ENCODE peak calls at places on chromosomes 5 and 9, in seven cellular contexts. Y is neural progenitor cell; H is left kidney; W is CD8-positive, alpha-beta T cell; Q is kidney; O is A172; B is COR-L47. M is an unnamed sample.

GRCh38 chr5:112228672-112229071 is 190.4 kb downstream of the EPB41L4A start:
- DNase-seq in Q (peak), H (peak), W (no peak), Y (no peak), O (peak), B (no peak), M (no peak)

GRCh38 chr9:131627846-131628820 is 82.8 kb downstream of the PRRT1B start:
- DNase-seq in O (no peak), W (peak), B (no peak), H (peak), Y (no peak), Q (peak), M (peak)

GRCh38 chr5:22708770-22709328 is 144.3 kb downstream of the CDH12 start:
- DNase-seq in Q (no peak), O (no peak), Y (peak), W (no peak), H (no peak), B (no peak), M (no peak)

GRCh38 chr5:156379198-156379597 is 52.2 kb downstream of the SGCD start:
- DNase-seq in Y (no peak), H (no peak), W (no peak), Q (no peak), O (no peak), B (no peak), M (no peak)

GRCh38 chr5:64746446-64746845 is 22.0 kb downstream of the SREK1IP1 start:
- DNase-seq in W (no peak), Y (no peak), Q (no peak), O (no peak), B (no peak), H (no peak), M (no peak)

GRCh38 chr5:94908889-94909480 is 290.5 kb downstream of the SLF1 start:
- DNase-seq in Y (peak), Q (no peak), O (peak), W (no peak), H (peak), B (peak), M (no peak)

GRCh38 chr5:173829826-173830225 is 58.3 kb upstream of the CPEB4 start:
- DNase-seq in W (no peak), H (peak), B (no peak), Q (peak), O (peak), Y (no peak), M (no peak)

GRCh38 chr5:1498623-1499416 is 24.9 kb downstream of the LPCAT1 start:
- DNase-seq in Q (no peak), O (no peak), Y (no peak), H (peak), B (no peak), W (no peak), M (no peak)

GRCh38 chr5:108144332-108144731 is 237.6 kb downstream of the FBXL17 start:
- DNase-seq in H (no peak), Y (no peak), Q (no peak), W (no peak), B (no peak), O (no peak), M (no peak)

GRCh38 chr9:89340332-89340731 is 22.0 kb downstream of the SECISBP2 start:
- DNase-seq in O (no peak), Y (no peak), H (no peak), Q (no peak), B (no peak), W (no peak), M (no peak)

GRCh38 chr5:83844320-83845068 is 123.8 kb upstream of the HAPLN1 start:
- DNase-seq in Y (no peak), W (no peak), B (no peak), O (peak), H (no peak), Q (no peak), M (no peak)

GRCh38 chr5:133398646-133399081 is 213.7 kb downstream of the FSTL4 start:
- DNase-seq in W (no peak), O (no peak), H (no peak), Y (no peak), Q (no peak), B (no peak), M (no peak)

GRCh38 chr5:174424219-174425053 is 299.9 kb upstream of the MSX2 start:
- DNase-seq in O (no peak), B (peak), Y (no peak), W (no peak), Q (no peak), H (no peak), M (no peak)

GRCh38 chr9:129627556-129628492 is 1.9 kb downstream of the NTMT1 start:
- DNase-seq in W (no peak), Q (no peak), B (no peak), O (no peak), Y (no peak), H (no peak), M (no peak)

GRCh38 chr9:89774971-89775370 is 170.2 kb downstream of the GADD45G start:
- DNase-seq in Q (no peak), H (no peak), Y (no peak), O (no peak), B (no peak), W (no peak), M (no peak)

GRCh38 chr5:103706939-103707682 is 144.5 kb upstream of the NUDT12 start:
- DNase-seq in O (no peak), Q (no peak), W (no peak), B (peak), H (no peak), Y (no peak), M (no peak)

GRCh38 chr9:86413966-86414880 is 60.0 kb upstream of the TUT7 start:
- DNase-seq in W (no peak), O (peak), H (peak), B (no peak), Q (no peak), Y (peak), M (no peak)

GRCh38 chr9:24333629-24334028 is 212.1 kb downstream of the IZUMO3 start:
- DNase-seq in Y (peak), B (no peak), W (no peak), Q (no peak), H (no peak), O (no peak), M (no peak)

GRCh38 chr5:124878583-124879345 is 132.3 kb upstream of the ZNF608 start:
- DNase-seq in O (no peak), H (no peak), W (no peak), Y (no peak), Q (no peak), B (no peak), M (no peak)

GRCh38 chr5:114471529-114471928 is 109.7 kb downstream of the KCNN2 start:
- DNase-seq in B (no peak), Q (no peak), W (no peak), Y (no peak), H (no peak), O (no peak), M (no peak)

GRCh38 chr5:141701341-141702119 is 19.5 kb upstream of the ARAP3 start:
- DNase-seq in Q (no peak), H (no peak), B (no peak), W (no peak), Y (no peak), O (no peak), M (no peak)

GRCh38 chr9:14159440-14160222 is 154.3 kb downstream of the NFIB start:
- DNase-seq in Q (no peak), W (no peak), O (no peak), B (no peak), Y (no peak), H (peak), M (no peak)

GRCh38 chr9:74499770-74500583 is 2.8 kb downstream of the RORB start:
- DNase-seq in Y (peak), H (peak), Q (peak), B (no peak), O (no peak), W (no peak), M (no peak)

GRCh38 chr9:137055385-137056364 is 1.8 kb upstream of the ENTPD2 start:
- DNase-seq in Y (peak), W (no peak), H (peak), O (peak), Q (peak), B (peak), M (no peak)

GRCh38 chr5:170751631-170752030 is 31.9 kb upstream of the GABRP start:
- DNase-seq in W (no peak), Y (no peak), Q (no peak), B (no peak), O (no peak), H (no peak), M (no peak)

GRCh38 chr5:41636605-41637004 is 126.2 kb upstream of the PLCXD3 start:
- DNase-seq in W (no peak), H (peak), Q (no peak), Y (peak), O (peak), B (no peak), M (no peak)

GRCh38 chr9:122125891-122126331 is 32.8 kb upstream of the TTLL11 start:
- DNase-seq in B (no peak), O (no peak), H (peak), Q (peak), W (no peak), Y (no peak), M (no peak)

M was measured in T-cell.